ENCODE peak calls at places on chromosome 1, in five cellular contexts. One of them, this sample, is unnamed.
A peak's percentile ranks its signal among the peaks of the same experiment; 100 is the strongest.

GRCh38 chr1:2145946-2146835 is 48.4 kb downstream of the FAAP20 start:
- DNase-seq in stomach: no peak
- DNase-seq in activated T-helper 9 cell treated with anti-CD3 and anti-CD28 coated beads, Interleukin-2, amount 50 U/mL, for 16 hours: no peak
- DNase-seq in stimulated activated effector memory CD8-positive, alpha-beta T cell treated with anti-CD3 and anti-CD28 coated beads, Interleukin-12 subunit alpha, Interleukin-12 subunit beta, amount 100 ng/mL, for 72 hours: no peak
- DNase-seq in non-pigmented ciliary epithelial cell: no peak
- DNase-seq in this sample: no peak

GRCh38 chr1:225772848-225773247 is 4.8 kb upstream of the SRP9 start:
- DNase-seq in stomach: peak; percentile 58
- DNase-seq in non-pigmented ciliary epithelial cell: no peak
- DNase-seq in activated T-helper 9 cell treated with anti-CD3 and anti-CD28 coated beads, Interleukin-2, amount 50 U/mL, for 16 hours: no peak
- DNase-seq in stimulated activated effector memory CD8-positive, alpha-beta T cell treated with anti-CD3 and anti-CD28 coated beads, Interleukin-12 subunit alpha, Interleukin-12 subunit beta, amount 100 ng/mL, for 72 hours: no peak
- DNase-seq in this sample: no peak

GRCh38 chr1:221741971-221742554 is at the start of gene DUSP10:
- DNase-seq in non-pigmented ciliary epithelial cell: peak; percentile 98
- DNase-seq in stomach: peak; percentile 99
- DNase-seq in stimulated activated effector memory CD8-positive, alpha-beta T cell treated with anti-CD3 and anti-CD28 coated beads, Interleukin-12 subunit alpha, Interleukin-12 subunit beta, amount 100 ng/mL, for 72 hours: peak; percentile 82
- DNase-seq in activated T-helper 9 cell treated with anti-CD3 and anti-CD28 coated beads, Interleukin-2, amount 50 U/mL, for 16 hours: peak; percentile 97
- DNase-seq in this sample: peak; percentile 99

GRCh38 chr1:9294440-9294773 is 1.7 kb downstream of the SPSB1 start:
- DNase-seq in activated T-helper 9 cell treated with anti-CD3 and anti-CD28 coated beads, Interleukin-2, amount 50 U/mL, for 16 hours: no peak
- DNase-seq in stomach: no peak
- DNase-seq in non-pigmented ciliary epithelial cell: peak; percentile 71
- DNase-seq in stimulated activated effector memory CD8-positive, alpha-beta T cell treated with anti-CD3 and anti-CD28 coated beads, Interleukin-12 subunit alpha, Interleukin-12 subunit beta, amount 100 ng/mL, for 72 hours: no peak
- DNase-seq in this sample: no peak

GRCh38 chr1:240234477-240235225 is 143.0 kb downstream of the FMN2 start:
- DNase-seq in stomach: no peak
- DNase-seq in stimulated activated effector memory CD8-positive, alpha-beta T cell treated with anti-CD3 and anti-CD28 coated beads, Interleukin-12 subunit alpha, Interleukin-12 subunit beta, amount 100 ng/mL, for 72 hours: no peak
- DNase-seq in activated T-helper 9 cell treated with anti-CD3 and anti-CD28 coated beads, Interleukin-2, amount 50 U/mL, for 16 hours: no peak
- DNase-seq in non-pigmented ciliary epithelial cell: no peak
- DNase-seq in this sample: no peak

GRCh38 chr1:2975466-2976179 is 45.6 kb upstream of the ACTRT2 start:
- DNase-seq in stomach: peak; percentile 22
- DNase-seq in activated T-helper 9 cell treated with anti-CD3 and anti-CD28 coated beads, Interleukin-2, amount 50 U/mL, for 16 hours: no peak
- DNase-seq in non-pigmented ciliary epithelial cell: no peak
- DNase-seq in stimulated activated effector memory CD8-positive, alpha-beta T cell treated with anti-CD3 and anti-CD28 coated beads, Interleukin-12 subunit alpha, Interleukin-12 subunit beta, amount 100 ng/mL, for 72 hours: no peak
- DNase-seq in this sample: no peak

GRCh38 chr1:170592591-170593111 is 60.7 kb downstream of the GORAB start:
- DNase-seq in non-pigmented ciliary epithelial cell: no peak
- DNase-seq in stomach: no peak
- DNase-seq in stimulated activated effector memory CD8-positive, alpha-beta T cell treated with anti-CD3 and anti-CD28 coated beads, Interleukin-12 subunit alpha, Interleukin-12 subunit beta, amount 100 ng/mL, for 72 hours: no peak
- DNase-seq in activated T-helper 9 cell treated with anti-CD3 and anti-CD28 coated beads, Interleukin-2, amount 50 U/mL, for 16 hours: no peak
- DNase-seq in this sample: peak; percentile 87

GRCh38 chr1:15028117-15028516 is 125.4 kb upstream of the TMEM51 start:
- DNase-seq in activated T-helper 9 cell treated with anti-CD3 and anti-CD28 coated beads, Interleukin-2, amount 50 U/mL, for 16 hours: no peak
- DNase-seq in stimulated activated effector memory CD8-positive, alpha-beta T cell treated with anti-CD3 and anti-CD28 coated beads, Interleukin-12 subunit alpha, Interleukin-12 subunit beta, amount 100 ng/mL, for 72 hours: no peak
- DNase-seq in non-pigmented ciliary epithelial cell: peak; percentile 82
- DNase-seq in stomach: no peak
- DNase-seq in this sample: peak; percentile 74

GRCh38 chr1:27003745-27004470 is 8.7 kb downstream of the TENT5B start:
- DNase-seq in stomach: no peak
- DNase-seq in non-pigmented ciliary epithelial cell: no peak
- DNase-seq in stimulated activated effector memory CD8-positive, alpha-beta T cell treated with anti-CD3 and anti-CD28 coated beads, Interleukin-12 subunit alpha, Interleukin-12 subunit beta, amount 100 ng/mL, for 72 hours: no peak
- DNase-seq in activated T-helper 9 cell treated with anti-CD3 and anti-CD28 coated beads, Interleukin-2, amount 50 U/mL, for 16 hours: no peak
- DNase-seq in this sample: no peak

This sample was measured in BJ.